ENCODE peak calls at places on chromosomes 16 and 17, in seven cellular contexts. X, Q, R, J, P, S and K are unnamed samples.

GRCh38 chr16:12837344-12837743 is 33.7 kb upstream of the CPPED1 start:
- DNase-seq in X (no peak), Q (no peak), R (no peak), J (no peak), P (no peak), S (no peak), K (no peak)

GRCh38 chr17:48576479-48577309 is 1.5 kb downstream of the HOXB4 start:
- DNase-seq in X (no peak), Q (no peak), R (peak; percentile 68), J (no peak), P (no peak), S (no peak), K (no peak)

GRCh38 chr17:823501-823902 is 41.3 kb downstream of the MRM3 start:
- DNase-seq in X (no peak), Q (no peak), R (no peak), J (no peak), P (no peak), S (no peak), K (no peak)

GRCh38 chr16:14487579-14487978 is 142.5 kb downstream of the PARN start:
- DNase-seq in X (no peak), Q (no peak), R (no peak), J (no peak), P (no peak), S (no peak), K (peak; percentile 33)

GRCh38 chr17:17239832-17240231 is 2.9 kb upstream of the FLCN start:
- DNase-seq in X (no peak), Q (no peak), R (no peak), J (no peak), P (no peak), S (no peak), K (no peak)

GRCh38 chr16:11097094-11097781 is 152.9 kb downstream of the CLEC16A start:
- DNase-seq in X (no peak), Q (no peak), R (no peak), J (no peak), P (no peak), S (no peak), K (no peak)

GRCh38 chr17:49439305-49439672 is 24.6 kb upstream of the PHB1 start:
- DNase-seq in X (no peak), Q (no peak), R (no peak), J (no peak), P (no peak), S (no peak), K (no peak)

GRCh38 chr17:68981288-68981687 is 26.1 kb upstream of the ABCA8 start:
- DNase-seq in X (no peak), Q (no peak), R (no peak), J (no peak), P (no peak), S (peak; percentile 65), K (no peak)

GRCh38 chr17:19718041-19718612 is 1.7 kb upstream of the SLC47A2 start:
- DNase-seq in X (no peak), Q (no peak), R (peak; percentile 48), J (no peak), P (no peak), S (no peak), K (no peak)

GRCh38 chr16:85002643-85003042 is 8.7 kb downstream of the ZDHHC7 start:
- DNase-seq in X (peak; percentile 40), Q (peak; percentile 2), R (no peak), J (no peak), P (no peak), S (no peak), K (no peak)

GRCh38 chr16:1981398-1981836 is at the start of gene NOXO1:
- DNase-seq in X (no peak), Q (no peak), R (peak; percentile 79), J (no peak), P (no peak), S (no peak), K (no peak)

GRCh38 chr17:1147664-1148063 is 32.1 kb downstream of the ABR start:
- DNase-seq in X (no peak), Q (no peak), R (peak; percentile 92), J (no peak), P (no peak), S (peak; percentile 66), K (no peak)

GRCh38 chr17:77875051-77875780 is 83.3 kb upstream of the TNRC6C start:
- DNase-seq in X (no peak), Q (no peak), R (no peak), J (no peak), P (no peak), S (peak; percentile 52), K (no peak)

GRCh38 chr16:55000595-55000994 is 69.9 kb downstream of the IRX5 start:
- DNase-seq in X (no peak), Q (no peak), R (no peak), J (no peak), P (no peak), S (no peak), K (no peak)